ENCODE peak calls at places on chromosomes 2 and 18, in four cellular contexts. One of them, this sample, is unnamed.
A peak's percentile ranks its signal among the peaks of the same experiment; 100 is the strongest.

GRCh38 chr2:46179037-46179621 is 118.1 kb upstream of the EPAS1 start:
- DNase-seq in H1: no peak
- DNase-seq in HepG2: no peak
- DNase-seq in K562: peak; percentile 17
- DNase-seq in this sample: peak; percentile 26

GRCh38 chr2:205778326-205778725 is 96.0 kb downstream of the NRP2 start:
- DNase-seq in K562: no peak
- DNase-seq in HepG2: no peak
- DNase-seq in H1: no peak
- DNase-seq in this sample: no peak

GRCh38 chr2:21103274-21103891 is 20.4 kb upstream of the TDRD15 start:
- DNase-seq in K562: no peak
- DNase-seq in H1: no peak
- DNase-seq in HepG2: peak; percentile 30
- DNase-seq in this sample: no peak

GRCh38 chr2:47784349-47784851 is 1.5 kb downstream of the MSH6 start:
- DNase-seq in K562: no peak
- DNase-seq in HepG2: no peak
- DNase-seq in H1: no peak
- DNase-seq in this sample: no peak

GRCh38 chr2:46803911-46804670 is 111.5 kb downstream of the MCFD2 start:
- DNase-seq in K562: no peak
- DNase-seq in HepG2: no peak
- DNase-seq in H1: no peak
- DNase-seq in this sample: no peak

GRCh38 chr2:237465515-237466227 is 21.4 kb upstream of the MLPH start:
- DNase-seq in H1: no peak
- DNase-seq in HepG2: no peak
- DNase-seq in K562: no peak
- DNase-seq in this sample: no peak

GRCh38 chr2:128317186-128317897 is 1.3 kb downstream of the HS6ST1 start:
- DNase-seq in HepG2: peak; percentile 63
- DNase-seq in H1: peak; percentile 36
- DNase-seq in K562: peak; percentile 12
- DNase-seq in this sample: no peak

GRCh38 chr18:55251186-55251995 is 292.1 kb upstream of the CCDC68 start:
- DNase-seq in K562: no peak
- DNase-seq in H1: no peak
- DNase-seq in HepG2: no peak
- DNase-seq in this sample: no peak

GRCh38 chr2:190359896-190360376 is 16.5 kb downstream of the INPP1 start:
- DNase-seq in H1: no peak
- DNase-seq in HepG2: peak; percentile 51
- DNase-seq in K562: no peak
- DNase-seq in this sample: no peak

GRCh38 chr2:48134704-48135103 is 228.4 kb upstream of the FBXO11 start:
- DNase-seq in H1: no peak
- DNase-seq in HepG2: no peak
- DNase-seq in K562: peak; percentile 40
- DNase-seq in this sample: no peak

GRCh38 chr2:105518897-105519296 is 120.0 kb upstream of the FHL2 start:
- DNase-seq in K562: no peak
- DNase-seq in H1: no peak
- DNase-seq in HepG2: peak; percentile 19
- DNase-seq in this sample: no peak

GRCh38 chr18:55522011-55522410 is 66.0 kb downstream of the TCF4 start:
- DNase-seq in HepG2: no peak
- DNase-seq in K562: peak; percentile 23
- DNase-seq in H1: no peak
- DNase-seq in this sample: peak; percentile 14

GRCh38 chr2:121818546-121818945 is 63.1 kb downstream of the TSN start:
- DNase-seq in K562: no peak
- DNase-seq in H1: no peak
- DNase-seq in HepG2: no peak
- DNase-seq in this sample: no peak

GRCh38 chr2:45770773-45771172 is 119.3 kb downstream of the PRKCE start:
- DNase-seq in H1: no peak
- DNase-seq in HepG2: no peak
- DNase-seq in K562: no peak
- DNase-seq in this sample: no peak

GRCh38 chr2:20877944-20878343 is 55.0 kb upstream of the LDAH start:
- DNase-seq in HepG2: no peak
- DNase-seq in H1: no peak
- DNase-seq in K562: no peak
- DNase-seq in this sample: no peak

GRCh38 chr18:23565916-23566547 is 20.3 kb downstream of the NPC1 start:
- DNase-seq in K562: no peak
- DNase-seq in H1: no peak
- DNase-seq in HepG2: no peak
- DNase-seq in this sample: no peak

GRCh38 chr2:110170102-110170501 is 34.7 kb downstream of the NPHP1 start:
- DNase-seq in H1: no peak
- DNase-seq in K562: no peak
- DNase-seq in HepG2: no peak
- DNase-seq in this sample: no peak

GRCh38 chr2:158724803-158725271 is 70.3 kb upstream of the DAPL1 start:
- DNase-seq in H1: no peak
- DNase-seq in HepG2: no peak
- DNase-seq in K562: no peak
- DNase-seq in this sample: peak; percentile 16

GRCh38 chr2:240205763-240206162 is 65.3 kb upstream of the OTOS start:
- DNase-seq in HepG2: no peak
- DNase-seq in K562: no peak
- DNase-seq in H1: no peak
- DNase-seq in this sample: no peak

DNA sequence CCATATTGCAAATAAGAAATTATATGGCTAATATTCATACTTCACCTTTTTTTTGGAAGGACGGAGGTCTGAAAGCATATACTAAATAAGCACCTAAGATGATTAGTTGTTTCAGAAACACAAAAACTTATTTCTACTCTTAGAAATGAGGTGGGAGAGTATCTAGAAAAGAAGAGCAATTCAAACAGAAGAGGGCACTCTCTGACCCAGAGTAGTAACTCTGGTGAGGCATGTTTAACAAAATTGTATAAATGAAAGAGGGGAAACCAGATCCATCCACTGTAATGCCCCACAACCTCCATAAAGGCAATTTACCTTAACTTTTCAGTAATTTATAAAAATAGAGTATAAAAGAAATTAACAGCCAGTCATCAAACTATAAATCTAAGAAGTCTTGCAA is 669.6 kb upstream of the VRK2 start:
- DNase-seq in HepG2: no peak
- DNase-seq in K562: no peak
- DNase-seq in H1: no peak
- DNase-seq in this sample: no peak
- TF ChIP-seq RNF2 in HepG2: no peak
- TF ChIP-seq RNF2 in K562: no peak
- TF ChIP-seq RNF2 in H1: no peak
- TF ChIP-seq RNF2 in this sample: no peak

GRCh38 chr2:238967031-238967977 is 119.4 kb downstream of the TWIST2 start:
- DNase-seq in HepG2: no peak
- DNase-seq in H1: no peak
- DNase-seq in K562: peak; percentile 40
- DNase-seq in this sample: no peak
- TF ChIP-seq RNF2 in HepG2: no peak
- TF ChIP-seq RNF2 in H1: no peak
- TF ChIP-seq RNF2 in K562: no peak
- TF ChIP-seq RNF2 in this sample: no peak

DNA sequence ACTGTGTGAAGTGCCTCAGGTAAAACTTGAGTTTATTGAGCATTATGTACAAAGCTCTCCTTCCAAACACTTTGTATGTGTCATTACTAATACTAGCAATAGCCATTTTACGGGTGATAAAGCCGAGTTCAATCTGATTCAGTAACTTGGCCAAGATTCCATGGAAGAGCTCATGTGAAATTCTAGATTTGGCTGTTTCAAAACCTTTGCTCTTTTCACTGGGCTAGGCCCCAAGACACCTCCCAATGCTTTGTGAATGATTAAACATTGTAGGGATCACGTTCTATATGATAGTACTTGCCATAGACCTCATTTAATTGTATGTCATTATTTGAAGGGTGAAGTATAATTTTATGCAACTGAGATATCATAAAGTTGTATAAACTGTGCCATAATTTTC is 8.9 kb upstream of the NFE2L2 start:
- DNase-seq in HepG2: no peak
- DNase-seq in H1: no peak
- DNase-seq in K562: no peak
- DNase-seq in this sample: peak; percentile 55
- TF ChIP-seq RNF2 in HepG2: no peak
- TF ChIP-seq RNF2 in H1: no peak
- TF ChIP-seq RNF2 in K562: no peak
- TF ChIP-seq RNF2 in this sample: no peak

GRCh38 chr2:235596272-235596671 is 102.4 kb downstream of the AGAP1 start:
- DNase-seq in HepG2: no peak
- DNase-seq in K562: no peak
- DNase-seq in H1: no peak
- DNase-seq in this sample: no peak

GRCh38 chr2:235595420-235596010 is 101.7 kb downstream of the AGAP1 start:
- DNase-seq in K562: peak; percentile 49
- DNase-seq in HepG2: peak; percentile 68
- DNase-seq in H1: peak; percentile 50
- DNase-seq in this sample: peak; percentile 56

GRCh38 chr2:235597081-235597615 is 103.3 kb downstream of the AGAP1 start:
- DNase-seq in HepG2: no peak
- DNase-seq in K562: no peak
- DNase-seq in H1: no peak
- DNase-seq in this sample: no peak

GRCh38 chr2:235594041-235594440 is 100.2 kb downstream of the AGAP1 start:
- DNase-seq in H1: no peak
- DNase-seq in K562: peak; percentile 41
- DNase-seq in HepG2: peak; percentile 80
- DNase-seq in this sample: peak; percentile 84

GRCh38 chr2:235594964-235595363 is 101.1 kb downstream of the AGAP1 start:
- DNase-seq in K562: no peak
- DNase-seq in HepG2: no peak
- DNase-seq in H1: no peak
- DNase-seq in this sample: no peak
- TF ChIP-seq RNF2 in K562: no peak
- TF ChIP-seq RNF2 in HepG2: no peak
- TF ChIP-seq RNF2 in H1: no peak
- TF ChIP-seq RNF2 in this sample: no peak

GRCh38 chr2:223731503-223731902 is 105.9 kb downstream of the AP1S3 start:
- DNase-seq in HepG2: no peak
- DNase-seq in H1: no peak
- DNase-seq in K562: no peak
- DNase-seq in this sample: no peak

GRCh38 chr2:223734346-223734745 is 103.0 kb downstream of the AP1S3 start:
- DNase-seq in K562: no peak
- DNase-seq in HepG2: no peak
- DNase-seq in H1: no peak
- DNase-seq in this sample: no peak

GRCh38 chr2:223735659-223736244 is 101.6 kb downstream of the AP1S3 start:
- DNase-seq in HepG2: no peak
- DNase-seq in H1: no peak
- DNase-seq in K562: no peak
- DNase-seq in this sample: no peak

GRCh38 chr2:223735035-223735640 is 102.2 kb downstream of the AP1S3 start:
- DNase-seq in H1: no peak
- DNase-seq in HepG2: no peak
- DNase-seq in K562: no peak
- DNase-seq in this sample: no peak

DNA sequence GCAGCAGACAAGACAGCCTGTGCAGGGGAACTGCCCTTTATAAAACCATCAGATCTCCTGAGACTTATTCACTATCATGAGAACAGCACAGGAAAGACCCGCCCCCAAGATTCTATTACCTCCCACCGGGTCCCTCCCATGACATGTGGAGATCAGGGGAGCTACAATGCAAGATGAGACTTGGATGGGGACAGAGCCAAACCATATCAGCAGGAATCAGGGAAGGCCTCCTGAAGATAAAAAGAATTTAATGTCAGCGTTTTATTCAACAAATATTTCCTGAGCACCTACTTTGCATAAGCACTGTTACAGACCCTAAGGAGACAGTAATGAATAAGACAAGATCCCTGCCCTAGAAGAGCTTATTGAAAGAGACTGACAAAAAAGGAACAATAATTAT is 105.0 kb downstream of the AP1S3 start:
- DNase-seq in K562: no peak
- DNase-seq in HepG2: no peak
- DNase-seq in H1: no peak
- DNase-seq in this sample: no peak
- TF ChIP-seq RNF2 in K562: no peak
- TF ChIP-seq RNF2 in HepG2: no peak
- TF ChIP-seq RNF2 in H1: no peak
- TF ChIP-seq RNF2 in this sample: no peak

DNA sequence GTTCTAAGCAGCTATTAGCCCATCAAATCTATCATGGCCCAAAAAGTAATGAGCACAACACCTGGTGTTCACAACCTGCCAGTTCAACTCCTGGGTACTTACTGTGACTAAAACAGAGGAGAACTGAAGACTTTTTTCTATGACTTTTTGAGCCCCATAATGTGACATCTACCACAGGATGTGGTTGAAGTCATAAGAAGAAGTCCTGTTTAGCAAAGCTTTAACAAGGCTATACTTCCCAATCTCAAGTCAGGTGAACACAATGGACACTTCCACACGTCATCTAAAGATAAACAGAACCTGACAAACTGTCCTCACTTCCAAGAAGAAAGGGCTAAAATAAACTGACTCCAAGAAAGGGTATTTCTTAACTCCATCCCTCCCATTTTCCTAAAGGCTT is 138.8 kb downstream of the ATAD2B start:
- DNase-seq in K562: no peak
- DNase-seq in H1: no peak
- DNase-seq in HepG2: no peak
- DNase-seq in this sample: no peak
- TF ChIP-seq RNF2 in K562: no peak
- TF ChIP-seq RNF2 in H1: no peak
- TF ChIP-seq RNF2 in HepG2: no peak
- TF ChIP-seq RNF2 in this sample: no peak